ENCODE peak calls at places on chromosomes 5 and 9, in nine cellular contexts. One of them, this sample, is unnamed.

GRCh38 chr5:98769006-98769255 is 4.5 kb upstream of the RGMB start:
- DNase-seq in substantia nigra: no peak
- DNase-seq in T-helper 17 cell: no peak
- DNase-seq in effector CD8-positive, alpha-beta T cell: peak
- DNase-seq in spleen: peak
- DNase-seq in amniotic stem cell: no peak
- DNase-seq in stimulated activated CD8-positive, alpha-beta memory T cell treated with anti-CD3 and anti-CD28 coated beads, Interleukin-12 subunit alpha, Interleukin-12 subunit beta, amount 100 ng/mL, for 1 hour: no peak
- DNase-seq in mesenchymal stem cell: no peak
- DNase-seq in sciatic nerve: peak
- DNase-seq in this sample: no peak

GRCh38 chr5:134090482-134090881 is 24.0 kb upstream of the TCF7 start:
- DNase-seq in mesenchymal stem cell: no peak
- DNase-seq in effector CD8-positive, alpha-beta T cell: peak
- DNase-seq in amniotic stem cell: no peak
- DNase-seq in spleen: peak
- DNase-seq in substantia nigra: no peak
- DNase-seq in stimulated activated CD8-positive, alpha-beta memory T cell treated with anti-CD3 and anti-CD28 coated beads, Interleukin-12 subunit alpha, Interleukin-12 subunit beta, amount 100 ng/mL, for 1 hour: no peak
- DNase-seq in T-helper 17 cell: no peak
- DNase-seq in sciatic nerve: no peak
- DNase-seq in this sample: no peak

GRCh38 chr5:164188733-164189148 is 683.3 kb downstream of the MAT2B start:
- DNase-seq in stimulated activated CD8-positive, alpha-beta memory T cell treated with anti-CD3 and anti-CD28 coated beads, Interleukin-12 subunit alpha, Interleukin-12 subunit beta, amount 100 ng/mL, for 1 hour: no peak
- DNase-seq in sciatic nerve: no peak
- DNase-seq in amniotic stem cell: no peak
- DNase-seq in effector CD8-positive, alpha-beta T cell: no peak
- DNase-seq in spleen: no peak
- DNase-seq in substantia nigra: no peak
- DNase-seq in mesenchymal stem cell: no peak
- DNase-seq in T-helper 17 cell: no peak
- DNase-seq in this sample: no peak

GRCh38 chr9:33263131-33263935 is 1.2 kb downstream of the BAG1 start:
- DNase-seq in sciatic nerve: no peak
- DNase-seq in effector CD8-positive, alpha-beta T cell: no peak
- DNase-seq in amniotic stem cell: peak
- DNase-seq in mesenchymal stem cell: peak
- DNase-seq in stimulated activated CD8-positive, alpha-beta memory T cell treated with anti-CD3 and anti-CD28 coated beads, Interleukin-12 subunit alpha, Interleukin-12 subunit beta, amount 100 ng/mL, for 1 hour: no peak
- DNase-seq in T-helper 17 cell: no peak
- DNase-seq in substantia nigra: no peak
- DNase-seq in spleen: peak
- DNase-seq in this sample: no peak

GRCh38 chr9:92954078-92954861 is 6.9 kb downstream of the FGD3 start:
- DNase-seq in substantia nigra: no peak
- DNase-seq in T-helper 17 cell: peak
- DNase-seq in spleen: peak
- DNase-seq in stimulated activated CD8-positive, alpha-beta memory T cell treated with anti-CD3 and anti-CD28 coated beads, Interleukin-12 subunit alpha, Interleukin-12 subunit beta, amount 100 ng/mL, for 1 hour: peak
- DNase-seq in sciatic nerve: no peak
- DNase-seq in amniotic stem cell: no peak
- DNase-seq in mesenchymal stem cell: no peak
- DNase-seq in effector CD8-positive, alpha-beta T cell: peak
- DNase-seq in this sample: no peak

GRCh38 chr9:122941560-122942234 is 877 bp downstream of the RABGAP1 start:
- DNase-seq in effector CD8-positive, alpha-beta T cell: no peak
- DNase-seq in stimulated activated CD8-positive, alpha-beta memory T cell treated with anti-CD3 and anti-CD28 coated beads, Interleukin-12 subunit alpha, Interleukin-12 subunit beta, amount 100 ng/mL, for 1 hour: no peak
- DNase-seq in sciatic nerve: no peak
- DNase-seq in mesenchymal stem cell: peak
- DNase-seq in substantia nigra: no peak
- DNase-seq in amniotic stem cell: no peak
- DNase-seq in T-helper 17 cell: no peak
- DNase-seq in spleen: no peak
- DNase-seq in this sample: no peak

GRCh38 chr5:350355-350754 is 28.8 kb downstream of the AHRR start:
- DNase-seq in T-helper 17 cell: no peak
- DNase-seq in stimulated activated CD8-positive, alpha-beta memory T cell treated with anti-CD3 and anti-CD28 coated beads, Interleukin-12 subunit alpha, Interleukin-12 subunit beta, amount 100 ng/mL, for 1 hour: no peak
- DNase-seq in effector CD8-positive, alpha-beta T cell: no peak
- DNase-seq in substantia nigra: no peak
- DNase-seq in sciatic nerve: no peak
- DNase-seq in amniotic stem cell: no peak
- DNase-seq in spleen: no peak
- DNase-seq in mesenchymal stem cell: no peak
- DNase-seq in this sample: no peak

GRCh38 chr5:73447234-73448071 is 1.1 kb downstream of the FOXD1 start:
- DNase-seq in sciatic nerve: peak
- DNase-seq in T-helper 17 cell: peak
- DNase-seq in amniotic stem cell: no peak
- DNase-seq in stimulated activated CD8-positive, alpha-beta memory T cell treated with anti-CD3 and anti-CD28 coated beads, Interleukin-12 subunit alpha, Interleukin-12 subunit beta, amount 100 ng/mL, for 1 hour: no peak
- DNase-seq in effector CD8-positive, alpha-beta T cell: peak
- DNase-seq in substantia nigra: no peak
- DNase-seq in mesenchymal stem cell: peak
- DNase-seq in spleen: peak
- DNase-seq in this sample: no peak

GRCh38 chr5:168675883-168676408 is 96.8 kb upstream of the PANK3 start:
- DNase-seq in spleen: peak
- DNase-seq in T-helper 17 cell: no peak
- DNase-seq in substantia nigra: no peak
- DNase-seq in sciatic nerve: no peak
- DNase-seq in effector CD8-positive, alpha-beta T cell: no peak
- DNase-seq in stimulated activated CD8-positive, alpha-beta memory T cell treated with anti-CD3 and anti-CD28 coated beads, Interleukin-12 subunit alpha, Interleukin-12 subunit beta, amount 100 ng/mL, for 1 hour: no peak
- DNase-seq in mesenchymal stem cell: no peak
- DNase-seq in amniotic stem cell: no peak
- DNase-seq in this sample: no peak

GRCh38 chr5:16992444-16992843 is 56.4 kb upstream of the MYO10 start:
- DNase-seq in stimulated activated CD8-positive, alpha-beta memory T cell treated with anti-CD3 and anti-CD28 coated beads, Interleukin-12 subunit alpha, Interleukin-12 subunit beta, amount 100 ng/mL, for 1 hour: no peak
- DNase-seq in spleen: no peak
- DNase-seq in effector CD8-positive, alpha-beta T cell: no peak
- DNase-seq in substantia nigra: no peak
- DNase-seq in sciatic nerve: no peak
- DNase-seq in T-helper 17 cell: no peak
- DNase-seq in mesenchymal stem cell: no peak
- DNase-seq in amniotic stem cell: no peak
- DNase-seq in this sample: no peak

GRCh38 chr5:83401122-83401620 is 70.4 kb upstream of the VCAN start:
- DNase-seq in sciatic nerve: no peak
- DNase-seq in T-helper 17 cell: no peak
- DNase-seq in spleen: no peak
- DNase-seq in substantia nigra: no peak
- DNase-seq in effector CD8-positive, alpha-beta T cell: no peak
- DNase-seq in mesenchymal stem cell: peak
- DNase-seq in stimulated activated CD8-positive, alpha-beta memory T cell treated with anti-CD3 and anti-CD28 coated beads, Interleukin-12 subunit alpha, Interleukin-12 subunit beta, amount 100 ng/mL, for 1 hour: no peak
- DNase-seq in amniotic stem cell: no peak
- DNase-seq in this sample: no peak

GRCh38 chr9:123063172-123063508 is 29.7 kb downstream of the GPR21 start:
- DNase-seq in T-helper 17 cell: no peak
- DNase-seq in effector CD8-positive, alpha-beta T cell: no peak
- DNase-seq in stimulated activated CD8-positive, alpha-beta memory T cell treated with anti-CD3 and anti-CD28 coated beads, Interleukin-12 subunit alpha, Interleukin-12 subunit beta, amount 100 ng/mL, for 1 hour: no peak
- DNase-seq in amniotic stem cell: peak
- DNase-seq in mesenchymal stem cell: peak
- DNase-seq in substantia nigra: no peak
- DNase-seq in sciatic nerve: no peak
- DNase-seq in spleen: no peak
- DNase-seq in this sample: no peak

GRCh38 chr5:53996008-53996407 is 314.4 kb downstream of the ARL15 start:
- DNase-seq in stimulated activated CD8-positive, alpha-beta memory T cell treated with anti-CD3 and anti-CD28 coated beads, Interleukin-12 subunit alpha, Interleukin-12 subunit beta, amount 100 ng/mL, for 1 hour: no peak
- DNase-seq in substantia nigra: no peak
- DNase-seq in sciatic nerve: no peak
- DNase-seq in amniotic stem cell: no peak
- DNase-seq in effector CD8-positive, alpha-beta T cell: no peak
- DNase-seq in mesenchymal stem cell: no peak
- DNase-seq in T-helper 17 cell: no peak
- DNase-seq in spleen: no peak
- DNase-seq in this sample: no peak

GRCh38 chr5:88890070-88890781 is 7.2 kb upstream of the MEF2C start:
- DNase-seq in effector CD8-positive, alpha-beta T cell: no peak
- DNase-seq in substantia nigra: no peak
- DNase-seq in amniotic stem cell: no peak
- DNase-seq in stimulated activated CD8-positive, alpha-beta memory T cell treated with anti-CD3 and anti-CD28 coated beads, Interleukin-12 subunit alpha, Interleukin-12 subunit beta, amount 100 ng/mL, for 1 hour: no peak
- DNase-seq in mesenchymal stem cell: no peak
- DNase-seq in spleen: no peak
- DNase-seq in sciatic nerve: no peak
- DNase-seq in T-helper 17 cell: no peak
- DNase-seq in this sample: no peak

GRCh38 chr9:123522921-123523320 is 166.9 kb downstream of the CRB2 start:
- DNase-seq in mesenchymal stem cell: no peak
- DNase-seq in effector CD8-positive, alpha-beta T cell: no peak
- DNase-seq in T-helper 17 cell: no peak
- DNase-seq in sciatic nerve: no peak
- DNase-seq in spleen: no peak
- DNase-seq in stimulated activated CD8-positive, alpha-beta memory T cell treated with anti-CD3 and anti-CD28 coated beads, Interleukin-12 subunit alpha, Interleukin-12 subunit beta, amount 100 ng/mL, for 1 hour: no peak
- DNase-seq in substantia nigra: no peak
- DNase-seq in amniotic stem cell: no peak
- DNase-seq in this sample: no peak

GRCh38 chr5:55021465-55021864 is 2.6 kb upstream of the GZMK start:
- DNase-seq in effector CD8-positive, alpha-beta T cell: no peak
- DNase-seq in spleen: no peak
- DNase-seq in mesenchymal stem cell: no peak
- DNase-seq in sciatic nerve: no peak
- DNase-seq in T-helper 17 cell: no peak
- DNase-seq in substantia nigra: no peak
- DNase-seq in amniotic stem cell: no peak
- DNase-seq in stimulated activated CD8-positive, alpha-beta memory T cell treated with anti-CD3 and anti-CD28 coated beads, Interleukin-12 subunit alpha, Interleukin-12 subunit beta, amount 100 ng/mL, for 1 hour: no peak
- DNase-seq in this sample: peak

GRCh38 chr5:157740211-157740610 is 3.3 kb upstream of the LSM11 start:
- DNase-seq in spleen: no peak
- DNase-seq in mesenchymal stem cell: peak
- DNase-seq in amniotic stem cell: no peak
- DNase-seq in stimulated activated CD8-positive, alpha-beta memory T cell treated with anti-CD3 and anti-CD28 coated beads, Interleukin-12 subunit alpha, Interleukin-12 subunit beta, amount 100 ng/mL, for 1 hour: no peak
- DNase-seq in T-helper 17 cell: no peak
- DNase-seq in effector CD8-positive, alpha-beta T cell: no peak
- DNase-seq in substantia nigra: no peak
- DNase-seq in sciatic nerve: no peak
- DNase-seq in this sample: no peak

GRCh38 chr5:163460562-163461176 is at the start of gene HMMR:
- DNase-seq in T-helper 17 cell: no peak
- DNase-seq in stimulated activated CD8-positive, alpha-beta memory T cell treated with anti-CD3 and anti-CD28 coated beads, Interleukin-12 subunit alpha, Interleukin-12 subunit beta, amount 100 ng/mL, for 1 hour: no peak
- DNase-seq in mesenchymal stem cell: peak
- DNase-seq in spleen: no peak
- DNase-seq in amniotic stem cell: no peak
- DNase-seq in sciatic nerve: no peak
- DNase-seq in substantia nigra: no peak
- DNase-seq in effector CD8-positive, alpha-beta T cell: no peak
- DNase-seq in this sample: no peak

GRCh38 chr5:113204525-113205161 is 228.0 kb downstream of the DCP2 start:
- DNase-seq in stimulated activated CD8-positive, alpha-beta memory T cell treated with anti-CD3 and anti-CD28 coated beads, Interleukin-12 subunit alpha, Interleukin-12 subunit beta, amount 100 ng/mL, for 1 hour: no peak
- DNase-seq in T-helper 17 cell: no peak
- DNase-seq in mesenchymal stem cell: peak
- DNase-seq in amniotic stem cell: no peak
- DNase-seq in sciatic nerve: peak
- DNase-seq in substantia nigra: peak
- DNase-seq in spleen: no peak
- DNase-seq in effector CD8-positive, alpha-beta T cell: no peak
- DNase-seq in this sample: peak

GRCh38 chr5:3268760-3269330 is 326.8 kb upstream of the IRX1 start:
- DNase-seq in spleen: no peak
- DNase-seq in mesenchymal stem cell: no peak
- DNase-seq in substantia nigra: no peak
- DNase-seq in effector CD8-positive, alpha-beta T cell: no peak
- DNase-seq in amniotic stem cell: no peak
- DNase-seq in stimulated activated CD8-positive, alpha-beta memory T cell treated with anti-CD3 and anti-CD28 coated beads, Interleukin-12 subunit alpha, Interleukin-12 subunit beta, amount 100 ng/mL, for 1 hour: no peak
- DNase-seq in T-helper 17 cell: no peak
- DNase-seq in sciatic nerve: no peak
- DNase-seq in this sample: no peak

GRCh38 chr5:54415896-54416640 is 39.4 kb upstream of the HSPB3 start:
- DNase-seq in spleen: no peak
- DNase-seq in sciatic nerve: no peak
- DNase-seq in stimulated activated CD8-positive, alpha-beta memory T cell treated with anti-CD3 and anti-CD28 coated beads, Interleukin-12 subunit alpha, Interleukin-12 subunit beta, amount 100 ng/mL, for 1 hour: no peak
- DNase-seq in substantia nigra: no peak
- DNase-seq in amniotic stem cell: peak
- DNase-seq in T-helper 17 cell: no peak
- DNase-seq in mesenchymal stem cell: no peak
- DNase-seq in effector CD8-positive, alpha-beta T cell: no peak
- DNase-seq in this sample: no peak

GRCh38 chr9:135555910-135556309 is 5.6 kb upstream of the PAEP start:
- DNase-seq in mesenchymal stem cell: no peak
- DNase-seq in stimulated activated CD8-positive, alpha-beta memory T cell treated with anti-CD3 and anti-CD28 coated beads, Interleukin-12 subunit alpha, Interleukin-12 subunit beta, amount 100 ng/mL, for 1 hour: no peak
- DNase-seq in sciatic nerve: no peak
- DNase-seq in substantia nigra: no peak
- DNase-seq in spleen: peak
- DNase-seq in T-helper 17 cell: no peak
- DNase-seq in effector CD8-positive, alpha-beta T cell: no peak
- DNase-seq in amniotic stem cell: no peak
- DNase-seq in this sample: no peak

GRCh38 chr9:27353405-27354229 is 56.7 kb upstream of the EQTN start:
- DNase-seq in T-helper 17 cell: no peak
- DNase-seq in sciatic nerve: no peak
- DNase-seq in mesenchymal stem cell: no peak
- DNase-seq in substantia nigra: peak
- DNase-seq in stimulated activated CD8-positive, alpha-beta memory T cell treated with anti-CD3 and anti-CD28 coated beads, Interleukin-12 subunit alpha, Interleukin-12 subunit beta, amount 100 ng/mL, for 1 hour: no peak
- DNase-seq in amniotic stem cell: no peak
- DNase-seq in effector CD8-positive, alpha-beta T cell: no peak
- DNase-seq in spleen: peak
- DNase-seq in this sample: no peak

GRCh38 chr9:128341435-128341849 is 1.1 kb downstream of the SLC27A4 start:
- DNase-seq in amniotic stem cell: peak
- DNase-seq in mesenchymal stem cell: peak
- DNase-seq in sciatic nerve: no peak
- DNase-seq in spleen: peak
- DNase-seq in effector CD8-positive, alpha-beta T cell: peak
- DNase-seq in T-helper 17 cell: peak
- DNase-seq in stimulated activated CD8-positive, alpha-beta memory T cell treated with anti-CD3 and anti-CD28 coated beads, Interleukin-12 subunit alpha, Interleukin-12 subunit beta, amount 100 ng/mL, for 1 hour: peak
- DNase-seq in substantia nigra: peak
- DNase-seq in this sample: peak

GRCh38 chr9:89497181-89497963 is 541 bp downstream of the SEMA4D start:
- DNase-seq in amniotic stem cell: no peak
- DNase-seq in stimulated activated CD8-positive, alpha-beta memory T cell treated with anti-CD3 and anti-CD28 coated beads, Interleukin-12 subunit alpha, Interleukin-12 subunit beta, amount 100 ng/mL, for 1 hour: no peak
- DNase-seq in spleen: peak
- DNase-seq in mesenchymal stem cell: no peak
- DNase-seq in T-helper 17 cell: peak
- DNase-seq in sciatic nerve: no peak
- DNase-seq in substantia nigra: no peak
- DNase-seq in effector CD8-positive, alpha-beta T cell: no peak
- DNase-seq in this sample: no peak

GRCh38 chr5:81165493-81166119 is 67.5 kb upstream of the CKMT2 start:
- DNase-seq in effector CD8-positive, alpha-beta T cell: peak
- DNase-seq in spleen: no peak
- DNase-seq in T-helper 17 cell: peak
- DNase-seq in mesenchymal stem cell: peak
- DNase-seq in substantia nigra: peak
- DNase-seq in stimulated activated CD8-positive, alpha-beta memory T cell treated with anti-CD3 and anti-CD28 coated beads, Interleukin-12 subunit alpha, Interleukin-12 subunit beta, amount 100 ng/mL, for 1 hour: peak
- DNase-seq in sciatic nerve: peak
- DNase-seq in amniotic stem cell: peak
- DNase-seq in this sample: no peak

GRCh38 chr9:121960665-121961064 is 132.4 kb downstream of the TTLL11 start:
- DNase-seq in amniotic stem cell: no peak
- DNase-seq in spleen: no peak
- DNase-seq in mesenchymal stem cell: no peak
- DNase-seq in sciatic nerve: no peak
- DNase-seq in stimulated activated CD8-positive, alpha-beta memory T cell treated with anti-CD3 and anti-CD28 coated beads, Interleukin-12 subunit alpha, Interleukin-12 subunit beta, amount 100 ng/mL, for 1 hour: no peak
- DNase-seq in T-helper 17 cell: no peak
- DNase-seq in effector CD8-positive, alpha-beta T cell: no peak
- DNase-seq in substantia nigra: no peak
- DNase-seq in this sample: no peak

GRCh38 chr5:136729901-136730355 is 364.6 kb upstream of the TRPC7 start:
- DNase-seq in sciatic nerve: no peak
- DNase-seq in T-helper 17 cell: no peak
- DNase-seq in spleen: no peak
- DNase-seq in amniotic stem cell: peak
- DNase-seq in mesenchymal stem cell: peak
- DNase-seq in effector CD8-positive, alpha-beta T cell: no peak
- DNase-seq in stimulated activated CD8-positive, alpha-beta memory T cell treated with anti-CD3 and anti-CD28 coated beads, Interleukin-12 subunit alpha, Interleukin-12 subunit beta, amount 100 ng/mL, for 1 hour: no peak
- DNase-seq in substantia nigra: no peak
- DNase-seq in this sample: no peak

GRCh38 chr9:134174526-134175290 is 10.3 kb upstream of the RNU6ATAC start:
- DNase-seq in substantia nigra: no peak
- DNase-seq in amniotic stem cell: no peak
- DNase-seq in stimulated activated CD8-positive, alpha-beta memory T cell treated with anti-CD3 and anti-CD28 coated beads, Interleukin-12 subunit alpha, Interleukin-12 subunit beta, amount 100 ng/mL, for 1 hour: no peak
- DNase-seq in effector CD8-positive, alpha-beta T cell: no peak
- DNase-seq in sciatic nerve: no peak
- DNase-seq in mesenchymal stem cell: no peak
- DNase-seq in spleen: no peak
- DNase-seq in T-helper 17 cell: no peak
- DNase-seq in this sample: no peak

GRCh38 chr9:106878943-106879916 is 16.3 kb downstream of the ZNF462 start:
- DNase-seq in sciatic nerve: peak
- DNase-seq in stimulated activated CD8-positive, alpha-beta memory T cell treated with anti-CD3 and anti-CD28 coated beads, Interleukin-12 subunit alpha, Interleukin-12 subunit beta, amount 100 ng/mL, for 1 hour: no peak
- DNase-seq in mesenchymal stem cell: peak
- DNase-seq in amniotic stem cell: no peak
- DNase-seq in T-helper 17 cell: no peak
- DNase-seq in effector CD8-positive, alpha-beta T cell: no peak
- DNase-seq in substantia nigra: peak
- DNase-seq in spleen: peak
- DNase-seq in this sample: no peak

GRCh38 chr9:36485647-36486453 is 85.8 kb upstream of the RNF38 start:
- DNase-seq in stimulated activated CD8-positive, alpha-beta memory T cell treated with anti-CD3 and anti-CD28 coated beads, Interleukin-12 subunit alpha, Interleukin-12 subunit beta, amount 100 ng/mL, for 1 hour: no peak
- DNase-seq in effector CD8-positive, alpha-beta T cell: no peak
- DNase-seq in spleen: no peak
- DNase-seq in sciatic nerve: no peak
- DNase-seq in T-helper 17 cell: no peak
- DNase-seq in mesenchymal stem cell: no peak
- DNase-seq in substantia nigra: peak
- DNase-seq in amniotic stem cell: peak
- DNase-seq in this sample: no peak